ENCODE peak calls at places on chromosomes 6 and 20, in six cellular contexts. Q is fibroblast of mammary gland, W is astrocyte of the spinal cord, F is PC-3, V is HFF-Myc, C is lower leg skin. T is an unnamed sample.

GRCh38 chr6:151544453-151544852 is 50.6 kb downstream of the CCDC170 start:
- DNase-seq in Q (no peak), W (no peak), F (no peak), V (no peak), C (no peak), T (no peak)

GRCh38 chr20:56373942-56374341 is 15.2 kb downstream of the FAM210B start:
- DNase-seq in Q (peak; percentile 96), W (peak; percentile 89), F (peak; percentile 96), V (peak; percentile 73), C (no peak), T (peak; percentile 93)

GRCh38 chr20:62598761-62599194 is 43.5 kb upstream of the SLCO4A1 start:
- DNase-seq in Q (no peak), W (no peak), F (peak; percentile 83), V (no peak), C (no peak), T (no peak)

GRCh38 chr6:12557760-12558159 is 158.8 kb upstream of the PHACTR1 start:
- DNase-seq in Q (no peak), W (no peak), F (no peak), V (no peak), C (no peak), T (no peak)

GRCh38 chr6:158334534-158334933 is 22.3 kb downstream of the TULP4 start:
- DNase-seq in Q (no peak), W (no peak), F (no peak), V (no peak), C (no peak), T (no peak)

GRCh38 chr6:93842178-93842577 is 422.8 kb upstream of the EPHA7 start:
- DNase-seq in Q (no peak), W (no peak), F (peak; percentile 7), V (no peak), C (no peak), T (no peak)

GRCh38 chr20:6120491-6120988 is 2.3 kb downstream of the FERMT1 start:
- DNase-seq in Q (no peak), W (no peak), F (no peak), V (no peak), C (no peak), T (no peak)

GRCh38 chr6:125858427-125859320 is 67.9 kb downstream of the NCOA7 start:
- DNase-seq in Q (peak; percentile 74), W (peak; percentile 76), F (peak; percentile 85), V (peak; percentile 57), C (peak; percentile 41), T (no peak)

GRCh38 chr20:32483351-32484220 is 101.5 kb downstream of the NOL4L start:
- DNase-seq in Q (peak; percentile 63), W (peak; percentile 87), F (peak; percentile 65), V (no peak), C (no peak), T (peak; percentile 73)

GRCh38 chr6:153312633-153313032 is 181.6 kb upstream of the RGS17 start:
- DNase-seq in Q (peak; percentile 73), W (peak; percentile 75), F (peak; percentile 69), V (peak; percentile 9), C (no peak), T (peak; percentile 43)

GRCh38 chr6:45789238-45789637 is 226.4 kb downstream of the CLIC5 start:
- DNase-seq in Q (no peak), W (no peak), F (no peak), V (no peak), C (no peak), T (no peak)

GRCh38 chr6:80482056-80482455 is 375.6 kb downstream of the BCKDHB start:
- DNase-seq in Q (no peak), W (no peak), F (no peak), V (no peak), C (no peak), T (no peak)

GRCh38 chr20:44309763-44310663 is 989 bp downstream of the FITM2 start:
- DNase-seq in Q (peak; percentile 87), W (peak; percentile 39), F (peak; percentile 70), V (no peak), C (peak; percentile 25), T (no peak)

GRCh38 chr20:46546936-46547335 is 3.5 kb downstream of the OCSTAMP start:
- DNase-seq in Q (no peak), W (no peak), F (no peak), V (no peak), C (no peak), T (no peak)

GRCh38 chr20:36462440-36463211 is 78.7 kb upstream of the MYL9 start:
- DNase-seq in Q (peak; percentile 53), W (peak; percentile 42), F (peak; percentile 56), V (no peak), C (peak; percentile 52), T (no peak)

GRCh38 chr6:28838289-28838633 is 85.5 kb downstream of the TRIM27 start:
- DNase-seq in Q (peak; percentile 77), W (peak; percentile 77), F (peak; percentile 87), V (peak; percentile 21), C (peak; percentile 71), T (peak; percentile 42)

GRCh38 chr6:13044390-13044789 is 283.9 kb downstream of the TBC1D7 start:
- DNase-seq in Q (peak; percentile 48), W (peak; percentile 15), F (no peak), V (peak; percentile 38), C (peak; percentile 72), T (peak; percentile 51)

GRCh38 chr20:49695830-49696229 is 17.8 kb downstream of the B4GALT5 start:
- DNase-seq in Q (no peak), W (no peak), F (no peak), V (no peak), C (no peak), T (no peak)

GRCh38 chr6:158002951-158003853 is 21.5 kb downstream of the SYNJ2 start:
- DNase-seq in Q (peak; percentile 84), W (peak; percentile 95), F (no peak), V (peak; percentile 71), C (peak; percentile 67), T (no peak)

GRCh38 chr20:48273843-48274242 is 488.6 kb upstream of the SULF2 start:
- DNase-seq in Q (no peak), W (no peak), F (no peak), V (no peak), C (no peak), T (no peak)

GRCh38 chr20:57838670-57839142 is 128.9 kb upstream of the PMEPA1 start:
- DNase-seq in Q (no peak), W (peak; percentile 83), F (no peak), V (peak; percentile 80), C (no peak), T (no peak)

GRCh38 chr20:63494420-63495166 is 4.3 kb downstream of the EEF1A2 start:
- DNase-seq in Q (no peak), W (no peak), F (no peak), V (no peak), C (no peak), T (no peak)

GRCh38 chr6:39927159-39927558 is 7.1 kb downstream of the MOCS1 start:
- DNase-seq in Q (peak; percentile 42), W (peak; percentile 38), F (peak; percentile 74), V (no peak), C (no peak), T (no peak)

GRCh38 chr6:109429496-109429895 is 10.9 kb downstream of the PPIL6 start:
- DNase-seq in Q (no peak), W (no peak), F (no peak), V (no peak), C (no peak), T (no peak)

DNA sequence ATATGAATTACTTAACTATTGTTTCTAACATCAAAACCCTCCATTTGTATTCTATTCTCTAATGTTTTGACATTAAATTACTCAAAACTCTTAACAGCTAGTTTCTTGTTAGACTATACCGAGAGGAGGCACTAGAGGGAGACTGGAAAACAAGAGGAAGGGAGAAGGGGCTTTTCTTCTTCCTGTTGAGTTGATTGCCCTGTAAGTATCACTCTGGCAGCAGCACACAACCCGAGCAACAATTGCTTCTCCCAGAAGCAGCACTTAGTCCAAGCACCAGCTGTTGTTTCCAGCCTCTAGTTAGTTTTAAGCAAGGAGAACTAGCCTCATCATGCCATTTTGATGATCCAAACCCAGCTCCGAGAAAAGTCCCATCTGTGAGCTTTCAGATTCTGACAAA is 603.8 kb downstream of the PRKN start:
- DNase-seq in Q (peak; percentile 30), W (no peak), F (no peak), V (no peak), C (no peak), T (peak; percentile 11)
- TF ChIP-seq CTCF in Q (peak; percentile 46), W (peak; percentile 28), F (peak; percentile 35), V (no peak), C (no peak), T (no peak)

DNA sequence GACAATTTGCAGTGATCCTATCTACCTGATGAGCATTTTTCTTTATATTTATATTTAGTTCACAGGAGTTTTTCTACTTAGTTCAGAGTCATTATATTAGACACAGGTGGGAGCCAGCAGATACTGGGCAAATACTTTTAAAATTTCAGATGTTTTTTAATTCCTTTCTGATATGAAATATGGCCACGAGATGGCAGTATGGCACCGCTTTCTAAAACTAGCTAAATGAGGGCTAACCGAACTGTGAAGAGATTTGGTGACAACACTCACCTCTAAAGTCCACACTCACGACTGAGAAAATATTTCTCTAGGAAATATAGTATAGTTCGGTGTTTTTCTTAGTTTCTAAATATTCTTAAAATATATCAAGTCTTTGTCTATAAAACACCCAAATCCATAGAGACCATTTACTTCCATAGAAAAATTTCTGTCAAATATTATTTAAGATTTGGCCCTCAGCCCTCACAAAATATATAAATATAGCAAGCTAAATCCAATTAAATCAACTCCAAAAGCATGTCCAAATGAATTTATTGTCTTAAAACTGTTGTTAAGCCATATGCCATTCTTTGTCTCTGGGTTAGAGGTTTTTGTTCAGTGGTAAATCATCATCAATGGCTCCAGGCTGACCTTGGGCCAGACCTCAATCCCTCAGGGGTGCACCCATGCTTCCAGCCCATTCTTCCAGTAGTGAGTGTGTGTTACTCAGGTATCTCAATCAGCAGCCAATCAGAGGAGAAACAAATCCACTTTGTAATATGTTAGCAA is 63.6 kb downstream of the HUS1B start:
- DNase-seq in Q (peak; percentile 61), W (peak; percentile 67), F (peak; percentile 82), V (peak; percentile 24), C (peak; percentile 58), T (peak; percentile 4)
- TF ChIP-seq CTCF in Q (peak; percentile 63), W (peak; percentile 49), F (peak; percentile 74), V (peak; percentile 49), C (no peak), T (no peak)

DNA sequence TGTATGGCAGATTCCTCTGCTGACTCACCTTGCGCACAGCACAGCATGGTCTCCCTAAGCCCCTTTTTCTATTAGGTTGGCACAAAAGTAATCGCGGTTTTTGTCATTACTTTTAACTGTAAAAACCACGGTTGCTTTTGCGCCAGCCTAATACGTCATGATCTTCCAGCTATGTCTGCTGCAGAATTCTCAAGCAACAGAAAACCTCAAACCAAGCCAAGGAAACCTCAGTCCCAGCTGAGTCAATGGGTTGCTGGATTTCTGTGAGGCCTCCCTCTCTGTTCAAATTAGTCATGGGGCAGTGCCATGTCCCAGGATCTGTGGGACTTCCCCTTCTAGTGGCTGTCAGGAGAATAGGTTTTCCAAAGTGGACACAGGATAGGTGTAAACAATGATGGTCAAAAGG is 15.7 kb upstream of the ENPP1 start:
- DNase-seq in Q (peak; percentile 85), W (peak; percentile 89), F (peak; percentile 42), V (no peak), C (no peak), T (no peak)
- TF ChIP-seq CTCF in Q (peak; percentile 24), W (peak; percentile 35), F (peak; percentile 43), V (no peak), C (no peak), T (no peak)

DNA sequence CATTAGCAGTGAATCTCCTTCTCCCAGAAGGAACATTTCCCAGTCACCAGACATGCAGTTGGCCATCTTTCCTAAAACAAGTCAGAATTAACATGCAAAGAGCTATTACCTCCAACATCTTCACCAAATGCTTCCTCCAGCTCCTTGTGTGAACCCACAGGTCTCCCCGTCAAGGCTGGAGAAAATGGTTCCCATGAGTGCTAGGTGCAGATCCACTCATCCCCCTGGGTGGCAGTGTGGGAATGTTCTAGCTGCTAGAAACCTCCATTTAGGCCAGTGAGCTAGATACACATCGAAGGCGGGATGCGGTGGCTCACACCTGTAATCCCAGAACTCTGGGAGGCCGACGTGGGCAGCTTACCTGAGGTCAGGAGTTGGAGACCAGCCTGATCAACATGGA is 603.9 kb upstream of the SLC35B3 start:
- DNase-seq in Q (no peak), W (no peak), F (peak; percentile 14), V (no peak), C (no peak), T (no peak)
- TF ChIP-seq CTCF in Q (no peak), W (no peak), F (peak; percentile 36), V (peak; percentile 9), C (no peak), T (no peak)

T was measured in HL-60.